ENCODE peak calls at places on chromosomes 3 and 15, in six cellular contexts. U is A549, V is GM12864, G is AG10803, N is neural crest cell, A is right atrium auricular region. B is an unnamed sample.

GRCh38 chr3:65884072-65884471 is 154.6 kb downstream of the MAGI1 start:
- DNase-seq in U (no peak), V (no peak), G (no peak), N (no peak), A (no peak), B (no peak)

GRCh38 chr3:123743121-123743520 is 141.0 kb downstream of the MYLK start:
- DNase-seq in U (no peak), V (no peak), G (peak), N (no peak), A (no peak), B (no peak)

GRCh38 chr3:101182734-101183133 is 137.6 kb downstream of the IMPG2 start:
- DNase-seq in U (no peak), V (no peak), G (peak), N (no peak), A (no peak), B (no peak)

GRCh38 chr15:45784656-45785055 is 149.8 kb downstream of the SQOR start:
- DNase-seq in U (no peak), V (no peak), G (no peak), N (no peak), A (no peak), B (no peak)

GRCh38 chr15:88644741-88645140 is 5.9 kb downstream of the ISG20 start:
- DNase-seq in U (no peak), V (no peak), G (no peak), N (no peak), A (no peak), B (no peak)

GRCh38 chr3:68893600-68894239 is 38.6 kb downstream of the TAFA4 start:
- DNase-seq in U (no peak), V (no peak), G (peak), N (no peak), A (no peak), B (peak)

GRCh38 chr15:37016287-37016686 is 84.1 kb downstream of the MEIS2 start:
- DNase-seq in U (no peak), V (no peak), G (peak), N (no peak), A (peak), B (no peak)

GRCh38 chr15:43211336-43211735 is 9.5 kb downstream of the EPB42 start:
- DNase-seq in U (no peak), V (no peak), G (no peak), N (no peak), A (no peak), B (no peak)

GRCh38 chr3:172218350-172219323 is 179.3 kb downstream of the FNDC3B start:
- DNase-seq in U (no peak), V (no peak), G (no peak), N (no peak), A (no peak), B (no peak)

GRCh38 chr15:79874242-79874641 is 22.6 kb downstream of the MTHFS start:
- DNase-seq in U (no peak), V (no peak), G (no peak), N (no peak), A (no peak), B (no peak)

GRCh38 chr3:86711634-86712033 is 279.3 kb downstream of the VGLL3 start:
- DNase-seq in U (no peak), V (no peak), G (no peak), N (no peak), A (no peak), B (no peak)

GRCh38 chr3:161660706-161661105 is 164.1 kb downstream of the OTOL1 start:
- DNase-seq in U (no peak), V (no peak), G (no peak), N (no peak), A (no peak), B (no peak)

GRCh38 chr3:125212509-125213372 is at the start of gene SLC12A8:
- DNase-seq in U (no peak), V (no peak), G (no peak), N (no peak), A (no peak), B (peak)

GRCh38 chr3:71341721-71342120 is 241.8 kb downstream of the FOXP1 start:
- DNase-seq in U (no peak), V (no peak), G (peak), N (no peak), A (no peak), B (no peak)

GRCh38 chr3:171838218-171838720 is 4.9 kb upstream of the TMEM212 start:
- DNase-seq in U (no peak), V (no peak), G (peak), N (peak), A (peak), B (no peak)

GRCh38 chr3:62184559-62184958 is 188.8 kb downstream of the FEZF2 start:
- DNase-seq in U (no peak), V (no peak), G (peak), N (no peak), A (no peak), B (no peak)

GRCh38 chr3:129576514-129577345 is 29.7 kb downstream of the PLXND1 start:
- DNase-seq in U (no peak), V (peak), G (peak), N (no peak), A (no peak), B (peak)

GRCh38 chr15:43220991-43221403 is at the start of gene EPB42:
- DNase-seq in U (no peak), V (no peak), G (no peak), N (no peak), A (no peak), B (no peak)

GRCh38 chr3:101379695-101380376 is 59.5 kb upstream of the IMPG2 start:
- DNase-seq in U (no peak), V (peak), G (no peak), N (no peak), A (no peak), B (peak)

GRCh38 chr15:57376695-57377477 is 581 bp downstream of the CGNL1 start:
- DNase-seq in U (peak), V (no peak), G (no peak), N (peak), A (peak), B (no peak)

DNA sequence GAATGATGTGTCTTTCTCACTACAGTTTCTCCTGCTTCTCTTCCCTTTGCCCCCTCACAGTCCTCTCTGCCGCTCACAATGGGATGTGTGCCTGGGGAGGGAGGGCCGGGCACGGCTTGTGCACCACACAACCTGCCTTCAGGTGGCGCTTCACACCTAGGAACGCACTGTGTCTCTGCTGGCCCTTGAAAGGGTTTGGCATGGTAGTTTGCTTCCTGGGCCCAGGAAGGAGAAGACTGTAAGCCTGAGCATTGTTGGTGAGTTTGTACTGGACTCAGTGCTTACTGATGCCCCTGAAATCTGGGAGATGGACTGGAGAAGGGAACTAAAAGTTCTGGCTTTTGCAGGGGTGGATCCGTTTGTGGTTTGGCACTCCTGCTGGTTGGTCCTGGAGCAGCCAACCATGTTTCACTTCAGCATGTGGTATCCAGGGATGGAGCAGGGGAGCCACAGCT is 9.2 kb downstream of the ALPK3 start:
- DNase-seq in U (peak), V (no peak), G (peak), N (no peak), A (no peak), B (peak)
- TF ChIP-seq CTCF in U (peak), V (peak), G (no peak), N (no peak), A (peak), B (peak)

GRCh38 chr3:102529452-102529851 is 94.6 kb downstream of the ZPLD1 start:
- DNase-seq in U (peak), V (no peak), G (no peak), N (no peak), A (no peak), B (no peak)
- TF ChIP-seq CTCF in U (peak), V (no peak), G (peak), N (peak), A (peak), B (no peak)

DNA sequence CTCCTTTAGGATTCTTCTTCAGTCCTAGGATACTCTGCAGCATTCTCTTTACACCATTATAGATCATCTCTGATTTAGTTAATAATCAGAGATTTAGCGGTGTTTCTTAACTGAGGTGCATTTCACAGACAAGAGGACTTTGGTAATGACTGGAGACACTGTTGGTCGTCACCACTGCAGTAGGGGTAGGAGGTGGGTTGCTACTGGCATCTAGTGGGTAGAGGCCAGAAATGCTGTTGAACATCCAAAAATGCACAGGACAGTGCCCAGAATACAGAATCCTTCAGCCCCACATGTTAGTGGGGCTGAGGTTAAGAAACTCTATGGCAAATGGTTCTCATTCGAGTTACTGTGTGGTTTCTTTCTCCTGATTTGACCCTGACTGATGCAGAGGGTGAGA is 80.4 kb upstream of the LMCD1 start:
- DNase-seq in U (no peak), V (no peak), G (no peak), N (no peak), A (no peak), B (no peak)
- TF ChIP-seq CTCF in U (no peak), V (no peak), G (peak), N (no peak), A (no peak), B (no peak)

GRCh38 chr3:47310391-47310790 is 27.6 kb downstream of the KLHL18 start:
- DNase-seq in U (no peak), V (no peak), G (no peak), N (no peak), A (no peak), B (no peak)
- TF ChIP-seq CTCF in U (no peak), V (no peak), G (no peak), N (no peak), A (no peak), B (no peak)

GRCh38 chr3:12460132-12460531 is 24.1 kb upstream of the TSEN2 start:
- DNase-seq in U (no peak), V (no peak), G (no peak), N (no peak), A (no peak), B (no peak)

GRCh38 chr3:12455740-12456139 is 28.5 kb upstream of the TSEN2 start:
- DNase-seq in U (no peak), V (no peak), G (no peak), N (no peak), A (no peak), B (no peak)

GRCh38 chr3:12461097-12461649 is 23.1 kb upstream of the TSEN2 start:
- DNase-seq in U (no peak), V (no peak), G (no peak), N (no peak), A (no peak), B (no peak)

GRCh38 chr3:12462159-12462962 is 21.9 kb upstream of the TSEN2 start:
- DNase-seq in U (no peak), V (no peak), G (no peak), N (no peak), A (no peak), B (no peak)

DNA sequence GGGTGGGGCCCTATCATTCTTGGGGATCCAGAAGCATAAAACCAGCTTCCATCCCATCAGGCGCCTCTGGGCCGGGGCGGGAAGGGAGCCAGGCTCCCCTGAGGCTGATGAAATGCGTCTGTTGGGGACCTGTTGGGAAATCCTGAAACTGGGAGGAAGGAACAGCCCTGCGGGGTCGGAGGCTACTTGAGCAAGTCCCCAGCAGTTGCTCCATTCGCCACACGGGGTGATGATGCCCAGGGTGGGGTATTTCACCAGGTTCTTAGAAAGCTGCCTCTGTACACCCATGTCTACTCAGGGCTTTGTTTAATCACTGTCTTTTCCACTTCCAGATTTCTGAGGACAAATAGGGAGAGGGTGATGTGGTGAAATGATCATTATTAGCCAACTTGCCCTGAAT is 25.4 kb upstream of the TSEN2 start:
- DNase-seq in U (no peak), V (no peak), G (no peak), N (no peak), A (peak), B (no peak)
- TF ChIP-seq CTCF in U (no peak), V (peak), G (no peak), N (no peak), A (no peak), B (no peak)

GRCh38 chr3:194930439-194931204 is 244.9 kb downstream of the FAM43A start:
- DNase-seq in U (no peak), V (no peak), G (peak), N (no peak), A (peak), B (no peak)

GRCh38 chr3:194928183-194928736 is 242.6 kb downstream of the FAM43A start:
- DNase-seq in U (no peak), V (no peak), G (peak), N (no peak), A (peak), B (no peak)

GRCh38 chr3:194931366-194931765 is 245.7 kb downstream of the FAM43A start:
- DNase-seq in U (no peak), V (no peak), G (peak), N (no peak), A (peak), B (no peak)

GRCh38 chr3:194925614-194926013 is 239.9 kb downstream of the FAM43A start:
- DNase-seq in U (no peak), V (no peak), G (no peak), N (no peak), A (peak), B (no peak)

DNA sequence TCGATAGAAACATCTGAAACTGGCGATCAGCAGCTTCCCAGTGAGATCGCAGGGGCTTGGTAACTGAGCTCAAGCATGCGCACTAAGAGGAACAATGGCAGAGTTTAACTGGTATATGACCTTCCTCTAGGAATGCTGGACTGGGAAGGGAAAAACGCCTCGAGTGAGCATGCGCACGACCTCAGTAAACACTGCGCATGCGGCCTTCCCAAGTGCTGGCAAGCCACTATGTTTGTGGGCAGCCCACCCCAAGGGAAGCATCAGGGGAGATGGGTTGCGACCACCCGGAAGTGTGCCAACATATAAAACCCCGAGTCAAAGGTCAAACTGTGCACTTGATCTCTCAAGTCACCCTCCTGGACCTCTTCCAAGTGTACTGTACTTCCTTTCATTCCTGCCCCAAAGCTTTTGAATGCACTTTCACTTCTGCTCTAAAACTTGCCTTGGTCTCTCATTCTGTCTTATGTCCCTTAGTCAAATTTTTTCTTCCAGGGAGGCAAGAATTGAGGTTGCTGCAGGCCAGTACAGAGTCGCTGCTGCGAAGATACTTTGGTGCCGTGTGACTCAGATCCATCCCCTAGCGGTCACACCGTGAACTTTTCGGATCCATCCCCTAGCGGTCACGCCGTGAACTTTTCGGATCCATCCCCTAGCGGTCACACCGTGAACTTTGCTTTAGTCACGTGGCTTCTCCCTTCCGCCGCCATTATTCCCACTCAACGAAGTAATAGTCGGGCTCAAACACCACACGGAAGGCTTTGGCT is 243.3 kb downstream of the FAM43A start:
- DNase-seq in U (no peak), V (no peak), G (no peak), N (peak), A (peak), B (no peak)
- TF ChIP-seq CTCF in U (no peak), V (no peak), G (peak), N (peak), A (peak), B (no peak)

GRCh38 chr3:189593581-189593980 is 37.6 kb upstream of the TP63 start:
- DNase-seq in U (no peak), V (no peak), G (peak), N (no peak), A (no peak), B (no peak)
- TF ChIP-seq CTCF in U (no peak), V (no peak), G (no peak), N (no peak), A (no peak), B (no peak)

GRCh38 chr15:73899197-73900128 is 26.1 kb downstream of the TBC1D21 start:
- DNase-seq in U (no peak), V (no peak), G (peak), N (no peak), A (no peak), B (no peak)
- TF ChIP-seq CTCF in U (no peak), V (no peak), G (no peak), N (no peak), A (no peak), B (no peak)

DNA sequence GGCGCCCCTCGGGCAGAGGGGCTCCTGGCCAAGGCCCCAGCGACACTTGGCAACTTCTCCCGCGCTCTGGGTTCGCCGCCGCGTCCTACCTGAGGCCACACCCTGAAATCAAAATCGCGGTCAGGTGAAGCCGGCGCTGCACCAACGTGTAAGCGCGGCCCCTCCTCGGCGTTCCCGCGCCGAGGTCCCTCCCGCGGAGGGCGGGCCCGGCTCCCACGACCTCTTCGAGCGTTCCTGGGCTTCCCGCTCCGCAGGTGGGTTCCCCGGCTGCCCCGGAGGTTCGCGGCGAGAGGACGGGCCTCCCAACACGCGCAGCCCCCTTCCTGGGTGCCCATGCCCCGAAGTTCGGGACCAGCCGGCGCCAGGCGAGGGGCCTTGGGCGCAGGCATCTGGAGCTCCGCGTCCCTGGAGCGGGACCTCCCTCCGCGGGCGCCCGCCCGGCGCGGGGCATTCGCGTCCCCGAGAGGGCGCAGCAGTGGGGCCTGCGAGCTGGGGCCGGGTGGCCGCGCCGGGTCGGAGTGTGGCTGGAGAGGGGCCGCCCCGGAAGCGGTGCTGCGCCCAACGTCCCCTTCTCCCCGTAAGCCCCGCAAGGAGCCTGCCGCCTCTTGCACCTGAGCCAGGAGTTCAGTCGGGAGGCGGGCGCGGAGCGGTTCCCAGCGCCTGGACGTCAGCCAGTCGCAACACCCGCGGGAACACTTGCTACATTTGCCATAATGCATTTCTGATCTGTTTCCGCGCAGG is 13.7 kb downstream of the PAK6 start:
- DNase-seq in U (no peak), V (no peak), G (no peak), N (peak), A (no peak), B (no peak)
- TF ChIP-seq CTCF in U (no peak), V (peak), G (no peak), N (no peak), A (peak), B (no peak)